ENCODE peak calls at places on chromosome 17, in five cellular contexts. F, G, A, J and K are unnamed samples.

GRCh38 chr17:29251969-29252866 is 5.6 kb downstream of the CRYBA1 start:
- DNase-seq in F (no peak), G (peak; percentile 30), A (no peak), J (no peak), K (no peak)

GRCh38 chr17:77327566-77328463 is 187.0 kb downstream of the SEC14L1 start:
- DNase-seq in F (peak; percentile 36), G (no peak), A (peak; percentile 58), J (no peak), K (peak; percentile 7)

GRCh38 chr17:78252111-78252634 is 20.7 kb downstream of the TMEM235 start:
- DNase-seq in F (peak; percentile 69), G (no peak), A (peak; percentile 52), J (no peak), K (peak; percentile 13)

GRCh38 chr17:65987988-65988387 is 203.9 kb downstream of the CEP112 start:
- DNase-seq in F (peak; percentile 11), G (no peak), A (no peak), J (no peak), K (peak; percentile 43)

GRCh38 chr17:81132770-81133723 is 32.3 kb upstream of the PVALEF start:
- DNase-seq in F (no peak), G (peak; percentile 81), A (no peak), J (no peak), K (no peak)

GRCh38 chr17:560379-560935 is 154.2 kb downstream of the VPS53 start:
- DNase-seq in F (no peak), G (no peak), A (no peak), J (no peak), K (no peak)

GRCh38 chr17:47629826-47630225 is 19.9 kb upstream of the KPNB1 start:
- DNase-seq in F (no peak), G (no peak), A (no peak), J (no peak), K (no peak)

GRCh38 chr17:50661795-50662391 is 27.2 kb downstream of the ABCC3 start:
- DNase-seq in F (peak; percentile 90), G (peak; percentile 69), A (peak; percentile 94), J (no peak), K (peak; percentile 52)

GRCh38 chr17:45235071-45236001 is 13.7 kb downstream of the FMNL1 start:
- DNase-seq in F (peak; percentile 83), G (peak; percentile 68), A (no peak), J (peak; percentile 85), K (peak; percentile 79)

GRCh38 chr17:29642171-29642611 is 19.5 kb upstream of the CORO6 start:
- DNase-seq in F (no peak), G (no peak), A (no peak), J (peak; percentile 71), K (peak; percentile 31)

GRCh38 chr17:61338000-61338864 is 61.4 kb upstream of the TBX2 start:
- DNase-seq in F (no peak), G (no peak), A (no peak), J (no peak), K (no peak)

GRCh38 chr17:72714357-72714966 is 378.0 kb downstream of the SLC39A11 start:
- DNase-seq in F (no peak), G (no peak), A (no peak), J (no peak), K (no peak)

GRCh38 chr17:78315355-78316114 is 44.3 kb downstream of the SOCS3 start:
- DNase-seq in F (peak; percentile 83), G (peak; percentile 96), A (peak; percentile 96), J (peak; percentile 88), K (no peak)

GRCh38 chr17:19248923-19249574 is 11.9 kb downstream of the EPN2 start:
- DNase-seq in F (peak; percentile 27), G (no peak), A (peak; percentile 29), J (no peak), K (no peak)

GRCh38 chr17:43578699-43579569 is 32.8 kb upstream of the ETV4 start:
- DNase-seq in F (no peak), G (no peak), A (no peak), J (peak; percentile 52), K (peak; percentile 55)

GRCh38 chr17:63621229-63621683 is 961 bp upstream of the MAP3K3 start:
- DNase-seq in F (no peak), G (no peak), A (no peak), J (no peak), K (no peak)

GRCh38 chr17:72192409-72193192 is 71.8 kb downstream of the SOX9 start:
- DNase-seq in F (no peak), G (no peak), A (no peak), J (peak; percentile 60), K (no peak)

GRCh38 chr17:29645516-29646051 is 22.9 kb upstream of the CORO6 start:
- DNase-seq in F (peak; percentile 41), G (no peak), A (no peak), J (peak; percentile 90), K (no peak)

GRCh38 chr17:43010667-43011308 is 4.2 kb downstream of the IFI35 start:
- DNase-seq in F (peak; percentile 75), G (peak; percentile 38), A (no peak), J (no peak), K (no peak)

GRCh38 chr17:29683481-29683880 is 60.8 kb upstream of the CORO6 start:
- DNase-seq in F (no peak), G (no peak), A (no peak), J (no peak), K (no peak)

GRCh38 chr17:29555840-29556239 is 11.0 kb downstream of the ABHD15 start:
- DNase-seq in F (no peak), G (no peak), A (no peak), J (no peak), K (no peak)

GRCh38 chr17:10197362-10197720 is 1.1 kb downstream of the GAS7 start:
- DNase-seq in F (no peak), G (no peak), A (no peak), J (no peak), K (no peak)

GRCh38 chr17:45326566-45326965 is 9.7 kb upstream of the MAP3K14 start:
- DNase-seq in F (no peak), G (no peak), A (peak; percentile 9), J (no peak), K (peak; percentile 60)

GRCh38 chr17:51298508-51299371 is 38.4 kb downstream of the UTP18 start:
- DNase-seq in F (no peak), G (peak; percentile 29), A (no peak), J (no peak), K (no peak)

GRCh38 chr17:51585514-51586104 is 325.3 kb downstream of the UTP18 start:
- DNase-seq in F (peak; percentile 9), G (no peak), A (no peak), J (no peak), K (peak; percentile 53)

GRCh38 chr17:79620207-79621038 is 9.6 kb upstream of the RBFOX3 start:
- DNase-seq in F (peak; percentile 1), G (no peak), A (peak; percentile 26), J (peak; percentile 6), K (peak; percentile 5)

GRCh38 chr17:38704645-38705522 is at the start of gene MLLT6:
- DNase-seq in F (peak; percentile 83), G (peak; percentile 83), A (no peak), J (peak; percentile 90), K (peak; percentile 77)

GRCh38 chr17:62876664-62877411 is 68.7 kb upstream of the MARCHF10 start:
- DNase-seq in F (no peak), G (no peak), A (no peak), J (no peak), K (no peak)

GRCh38 chr17:79977161-79977631 is 58.5 kb downstream of the TBC1D16 start:
- DNase-seq in F (no peak), G (no peak), A (peak; percentile 61), J (no peak), K (peak; percentile 8)

GRCh38 chr17:82786427-82786826 is 34.6 kb downstream of the TBCD start:
- DNase-seq in F (no peak), G (no peak), A (no peak), J (no peak), K (no peak)

GRCh38 chr17:82789051-82789592 is 37.3 kb downstream of the TBCD start:
- DNase-seq in F (no peak), G (no peak), A (no peak), J (no peak), K (no peak)

GRCh38 chr17:82787081-82787848 is 35.4 kb downstream of the TBCD start:
- DNase-seq in F (peak; percentile 34), G (no peak), A (no peak), J (peak; percentile 95), K (no peak)

GRCh38 chr17:82789806-82790205 is 37.9 kb downstream of the TBCD start:
- DNase-seq in F (no peak), G (no peak), A (no peak), J (no peak), K (no peak)

GRCh38 chr17:82788206-82789001 is 36.5 kb downstream of the TBCD start:
- DNase-seq in F (no peak), G (no peak), A (no peak), J (no peak), K (no peak)
- H3K4me3 ChIP-seq in F (no peak overlapping the region), G (no peak overlapping the region), A (no peak overlapping the region), J (no peak overlapping the region), K (no peak overlapping the region)

DNA sequence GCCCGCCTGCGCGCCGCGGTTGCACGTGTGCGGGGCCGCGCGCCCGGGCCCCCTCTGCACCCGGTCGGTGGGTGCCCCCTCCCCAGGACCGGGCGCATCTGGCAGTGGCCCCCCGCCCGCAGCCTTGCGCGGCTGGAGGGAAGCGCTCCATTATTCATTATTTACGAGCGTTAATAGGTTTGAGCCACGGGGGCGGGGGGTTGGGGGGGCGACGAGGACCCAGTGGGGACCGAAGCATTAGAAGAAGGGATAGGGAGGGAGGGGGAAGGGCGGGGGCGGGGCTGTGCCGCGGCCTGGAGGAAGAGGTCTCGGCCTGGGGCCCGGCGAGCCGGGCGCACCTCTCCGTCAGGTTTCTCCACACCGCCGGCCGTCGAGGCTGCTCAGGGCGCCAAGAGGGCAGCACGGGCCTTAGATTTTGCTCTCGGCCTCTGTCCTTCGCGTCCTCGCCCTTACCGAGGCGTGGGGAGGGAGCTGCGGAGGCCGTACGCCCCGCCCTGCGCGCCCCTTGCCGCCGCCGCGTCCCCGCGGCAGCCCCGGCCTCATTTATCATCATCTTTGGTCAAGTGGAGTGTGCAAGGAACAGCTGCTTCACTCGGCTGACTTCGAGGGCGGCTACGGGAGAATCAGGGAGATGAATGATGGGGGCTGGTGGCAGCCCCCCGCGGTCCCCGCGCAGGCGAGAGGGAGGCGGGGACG is 54.2 kb downstream of the SREBF1 start:
- DNase-seq in F (no peak), G (peak; percentile 46), A (no peak), J (no peak), K (peak; percentile 69)
- H3K4me3 ChIP-seq in F (peak overlapping the region; percentile 48), G (peak overlapping the region; percentile 30), A (peak overlapping the region; percentile 34), J (peak overlapping the region; percentile 72), K (peak overlapping the region; percentile 65)

GRCh38 chr17:9115446-9116265 is 94.3 kb downstream of the NTN1 start:
- DNase-seq in F (peak; percentile 48), G (no peak), A (no peak), J (peak; percentile 83), K (no peak)
- H3K4me3 ChIP-seq in F (peak overlapping the region; percentile 30), G (no peak overlapping the region), A (no peak overlapping the region), J (peak overlapping the region; percentile 46), K (no peak overlapping the region)

GRCh38 chr17:49548051-49548505 is 27.6 kb upstream of the NXPH3 start:
- DNase-seq in F (no peak), G (no peak), A (no peak), J (no peak), K (no peak)

GRCh38 chr17:49548506-49549310 is 27.0 kb upstream of the NXPH3 start:
- DNase-seq in F (no peak), G (peak; percentile 57), A (no peak), J (peak; percentile 72), K (peak; percentile 91)

GRCh38 chr17:49545811-49546545 is 29.7 kb upstream of the NXPH3 start:
- DNase-seq in F (no peak), G (no peak), A (no peak), J (no peak), K (no peak)

GRCh38 chr17:49546546-49547535 is 28.8 kb upstream of the NXPH3 start:
- DNase-seq in F (no peak), G (no peak), A (no peak), J (no peak), K (peak; percentile 75)

GRCh38 chr17:49547566-49547965 is 28.1 kb upstream of the NXPH3 start:
- DNase-seq in F (no peak), G (no peak), A (no peak), J (peak; percentile 70), K (no peak)
- H3K4me3 ChIP-seq in F (no peak overlapping the region), G (no peak overlapping the region), A (no peak overlapping the region), J (no peak overlapping the region), K (no peak overlapping the region)